ENCODE peak calls at places on chromosomes 6 and 20, in seven cellular contexts. J is A549, R is cardiac muscle cell, B is mucosa of descending colon, V is H7, O is prostate gland, S is cardiac fibroblast. H is an unnamed sample.

GRCh38 chr6:163324928-163325784 is 89.4 kb upstream of the QKI start:
- DNase-seq in R (peak), O (peak), J (peak), S (peak), V (no peak), B (no peak), H (no peak)

GRCh38 chr6:39026175-39026574 is 22.4 kb upstream of the GLP1R start:
- DNase-seq in J (no peak), S (no peak), V (no peak), R (no peak), O (no peak), B (no peak), H (no peak)

GRCh38 chr6:169058634-169059033 is 195.0 kb downstream of the THBS2 start:
- DNase-seq in J (no peak), S (no peak), R (no peak), O (no peak), V (no peak), B (no peak), H (no peak)

GRCh38 chr6:38997128-38997761 is 51.3 kb upstream of the GLP1R start:
- DNase-seq in O (no peak), J (peak), R (peak), V (peak), B (peak), S (peak), H (peak)

GRCh38 chr20:47099749-47100515 is 205.3 kb downstream of the EYA2 start:
- DNase-seq in B (no peak), S (peak), R (peak), V (no peak), J (no peak), O (no peak), H (no peak)

GRCh38 chr20:36957875-36958667 is 6.6 kb upstream of the SAMHD1 start:
- DNase-seq in R (no peak), B (no peak), S (no peak), V (no peak), J (no peak), O (no peak), H (no peak)

GRCh38 chr6:106104941-106105340 is 18.8 kb downstream of the PRDM1 start:
- DNase-seq in J (no peak), B (no peak), V (no peak), O (no peak), S (no peak), R (no peak), H (no peak)

GRCh38 chr6:21769405-21769851 is 175.9 kb downstream of the SOX4 start:
- DNase-seq in S (peak), V (peak), B (peak), O (no peak), J (no peak), R (peak), H (peak)

GRCh38 chr6:117448732-117449131 is 23.0 kb upstream of the ROS1 start:
- DNase-seq in S (peak), O (no peak), V (no peak), J (peak), B (no peak), R (peak), H (peak)

GRCh38 chr20:51767867-51768758 is at the start of gene ATP9A:
- DNase-seq in S (peak), V (peak), B (peak), O (peak), R (peak), J (no peak), H (no peak)

GRCh38 chr6:147304016-147304415 is 99.8 kb downstream of the STXBP5 start:
- DNase-seq in B (no peak), S (no peak), V (no peak), J (no peak), R (no peak), O (no peak), H (no peak)

GRCh38 chr6:16799279-16800193 is 38.3 kb upstream of the ATXN1 start:
- DNase-seq in O (no peak), V (no peak), J (peak), S (no peak), R (peak), B (no peak), H (peak)

GRCh38 chr20:23116301-23117089 is 30.4 kb upstream of the CD93 start:
- DNase-seq in O (no peak), B (no peak), V (no peak), J (no peak), R (no peak), S (peak), H (no peak)

GRCh38 chr6:33826537-33826936 is 22.7 kb upstream of the MLN start:
- DNase-seq in V (no peak), R (no peak), O (no peak), B (no peak), J (no peak), S (no peak), H (no peak)

GRCh38 chr6:47810885-47811284 is 29.1 kb downstream of the OPN5 start:
- DNase-seq in O (no peak), B (no peak), R (no peak), S (no peak), V (peak), J (peak), H (no peak)

GRCh38 chr6:21587925-21588811 is 5.4 kb upstream of the SOX4 start:
- DNase-seq in J (peak), B (peak), R (peak), V (peak), S (peak), O (peak), H (peak)

GRCh38 chr20:48064929-48065328 is 279.6 kb upstream of the SULF2 start:
- DNase-seq in O (no peak), S (peak), J (no peak), B (no peak), R (peak), V (no peak), H (no peak)

GRCh38 chr6:3418521-3419060 is 38.3 kb downstream of the SLC22A23 start:
- DNase-seq in O (no peak), V (no peak), B (no peak), R (no peak), J (no peak), S (no peak), H (no peak)

GRCh38 chr6:102686461-102686860 is 1293.0 kb downstream of the GRIK2 start:
- DNase-seq in O (no peak), S (no peak), V (no peak), B (no peak), J (no peak), R (no peak), H (peak)

GRCh38 chr6:56361812-56362211 is 114.4 kb upstream of the COL21A1 start:
- DNase-seq in R (no peak), J (no peak), V (no peak), B (no peak), S (peak), O (no peak), H (no peak)

GRCh38 chr6:164325168-164325567 is 910.6 kb downstream of the QKI start:
- DNase-seq in S (no peak), O (no peak), V (no peak), R (no peak), J (no peak), B (no peak), H (no peak)

GRCh38 chr6:16764188-16764950 is 3.1 kb upstream of the ATXN1 start:
- DNase-seq in R (peak), O (no peak), V (no peak), S (peak), B (no peak), J (peak), H (peak)

GRCh38 chr20:62728781-62729300 is 20.2 kb downstream of the NTSR1 start:
- DNase-seq in S (no peak), V (no peak), R (no peak), J (no peak), O (no peak), B (no peak), H (no peak)

GRCh38 chr20:10671221-10671849 is 2.5 kb downstream of the JAG1 start:
- DNase-seq in S (peak), O (peak), B (peak), R (peak), V (peak), J (peak), H (peak)

GRCh38 chr6:166998256-166999144 is 697 bp upstream of the CEP43 start:
- DNase-seq in V (peak), J (peak), S (no peak), B (peak), R (no peak), O (peak), H (peak)

GRCh38 chr20:61927193-61927825 is 138.4 kb downstream of the TAF4 start:
- DNase-seq in V (peak), S (no peak), O (no peak), J (no peak), R (no peak), B (no peak), H (no peak)

GRCh38 chr20:17226410-17227198 is at the start of gene PCSK2:
- DNase-seq in S (peak), V (peak), O (no peak), J (peak), R (peak), B (peak), H (peak)

GRCh38 chr20:17227669-17228623 is 1.1 kb downstream of the PCSK2 start:
- DNase-seq in O (no peak), B (no peak), J (no peak), V (peak), R (peak), S (no peak), H (peak)

GRCh38 chr20:17227199-17227535 is 327 bp downstream of the PCSK2 start:
- DNase-seq in S (no peak), R (no peak), B (no peak), J (no peak), O (no peak), V (peak), H (no peak)

GRCh38 chr20:17228624-17229061 is 1.8 kb downstream of the PCSK2 start:
- DNase-seq in S (no peak), J (no peak), O (no peak), V (peak), B (no peak), R (no peak), H (peak)

GRCh38 chr20:17229256-17229655 is 2.4 kb downstream of the PCSK2 start:
- DNase-seq in O (no peak), V (peak), B (no peak), S (no peak), R (no peak), J (no peak), H (no peak)
- H3K4me3 ChIP-seq in O (no peak), V (peak), B (no peak), S (no peak), R (no peak), J (no peak), H (peak)

GRCh38 chr6:130020892-130021483 is 2.6 kb downstream of the L3MBTL3 start:
- DNase-seq in O (peak), S (peak), B (peak), V (peak), J (peak), R (peak), H (peak)

GRCh38 chr6:130019796-130020105 is 1.4 kb downstream of the L3MBTL3 start:
- DNase-seq in O (no peak), V (no peak), S (no peak), R (no peak), B (no peak), J (no peak), H (no peak)

GRCh38 chr6:130018830-130019795 is 732 bp downstream of the L3MBTL3 start:
- DNase-seq in R (peak), S (peak), V (peak), O (peak), J (peak), B (peak), H (peak)

GRCh38 chr6:130020106-130020851 is 1.9 kb downstream of the L3MBTL3 start:
- DNase-seq in V (peak), J (peak), O (peak), B (peak), R (peak), S (peak), H (peak)

GRCh38 chr6:130018292-130018829 is at the start of gene L3MBTL3:
- DNase-seq in B (peak), J (peak), S (peak), R (peak), V (peak), O (peak), H (peak)
- H3K4me3 ChIP-seq in B (peak), J (peak), S (peak), R (peak), V (peak), O (peak), H (peak)

GRCh38 chr6:131849799-131850198 is 42.0 kb downstream of the ENPP1 start:
- DNase-seq in S (no peak), O (no peak), V (no peak), B (no peak), J (no peak), R (no peak), H (no peak)

GRCh38 chr6:131846905-131847304 is 39.1 kb downstream of the ENPP1 start:
- DNase-seq in V (no peak), B (no peak), J (no peak), S (no peak), O (no peak), R (no peak), H (no peak)

GRCh38 chr6:131851049-131851769 is 43.4 kb downstream of the ENPP1 start:
- DNase-seq in V (no peak), B (no peak), O (no peak), J (no peak), R (no peak), S (no peak), H (no peak)

GRCh38 chr6:131854803-131855202 is 47.0 kb downstream of the ENPP1 start:
- DNase-seq in J (no peak), B (no peak), V (no peak), R (no peak), S (no peak), O (no peak), H (no peak)

GRCh38 chr6:131852200-131852599 is 44.4 kb downstream of the ENPP1 start:
- DNase-seq in B (no peak), J (no peak), S (no peak), V (no peak), R (no peak), O (no peak), H (no peak)
- H3K4me3 ChIP-seq in B (no peak), J (no peak), S (no peak), V (no peak), R (no peak), O (no peak), H (no peak)

GRCh38 chr6:134873500-134874388 is 76.2 kb downstream of the ALDH8A1 start:
- DNase-seq in O (no peak), J (no peak), R (no peak), S (no peak), B (peak), V (no peak), H (no peak)
- H3K4me3 ChIP-seq in O (no peak), J (no peak), R (no peak), S (no peak), B (no peak), V (no peak), H (no peak)

GRCh38 chr20:57264151-57264792 is 2.2 kb downstream of the BMP7 start:
- DNase-seq in V (peak), J (no peak), B (no peak), O (no peak), S (no peak), R (no peak), H (no peak)
- H3K4me3 ChIP-seq in V (peak), J (peak), B (no peak), O (peak), S (no peak), R (peak), H (peak)